ENCODE peak calls at places on chromosomes 13 and 19, in five cellular contexts. R is H1, D is GM12878, O is HepG2, S is K562. U is an unnamed sample.
A peak's percentile ranks its signal among the peaks of the same experiment; 100 is the strongest.

GRCh38 chr13:100497394-100497793 is 91.2 kb downstream of the GGACT start:
- DNase-seq in R (no peak), O (no peak), S (peak; percentile 7), D (no peak), U (no peak)

GRCh38 chr13:73136776-73137175 is 78.0 kb downstream of the KLF5 start:
- DNase-seq in S (no peak), R (no peak), D (no peak), O (no peak), U (no peak)

GRCh38 chr13:33033361-33033812 is 17.2 kb downstream of the KL start:
- DNase-seq in O (no peak), R (no peak), D (no peak), S (no peak), U (no peak)

GRCh38 chr13:23796546-23796945 is 92.7 kb downstream of the MIPEP start:
- DNase-seq in D (no peak), O (peak; percentile 34), S (no peak), R (no peak), U (no peak)

GRCh38 chr19:50477751-50478515 is 1.3 kb upstream of the GARIN5A start:
- DNase-seq in R (no peak), S (no peak), O (no peak), D (no peak), U (no peak)

GRCh38 chr19:16337809-16338469 is 13.3 kb downstream of the KLF2 start:
- DNase-seq in D (no peak), O (no peak), S (no peak), R (no peak), U (no peak)

GRCh38 chr19:31666126-31666525 is 316.9 kb upstream of the TSHZ3 start:
- DNase-seq in S (no peak), O (no peak), D (no peak), R (no peak), U (no peak)

GRCh38 chr13:109783447-109783814 is 3.0 kb downstream of the IRS2 start:
- DNase-seq in D (no peak), O (no peak), S (no peak), R (no peak), U (peak; percentile 65)

GRCh38 chr13:112874751-112875300 is 94.2 kb upstream of the MCF2L start:
- DNase-seq in S (no peak), O (no peak), R (no peak), D (no peak), U (no peak)

GRCh38 chr19:1122972-1123363 is 19.2 kb downstream of the GPX4 start:
- DNase-seq in O (peak; percentile 29), D (no peak), S (peak; percentile 99), R (no peak), U (peak; percentile 99)

GRCh38 chr19:1123885-1124677 is 20.3 kb downstream of the GPX4 start:
- DNase-seq in O (no peak), R (no peak), S (no peak), D (no peak), U (no peak)

GRCh38 chr19:1122021-1122971 is 18.5 kb downstream of the GPX4 start:
- DNase-seq in O (no peak), R (no peak), D (no peak), S (no peak), U (no peak)

GRCh38 chr19:1121395-1121794 is 17.6 kb downstream of the GPX4 start:
- DNase-seq in S (no peak), D (no peak), R (no peak), O (no peak), U (no peak)

GRCh38 chr19:1123381-1123780 is 19.6 kb downstream of the GPX4 start:
- DNase-seq in D (no peak), O (no peak), R (no peak), S (no peak), U (no peak)
- TF ChIP-seq GABPA in D (no peak), O (no peak), R (no peak), S (no peak), U (no peak)

DNA sequence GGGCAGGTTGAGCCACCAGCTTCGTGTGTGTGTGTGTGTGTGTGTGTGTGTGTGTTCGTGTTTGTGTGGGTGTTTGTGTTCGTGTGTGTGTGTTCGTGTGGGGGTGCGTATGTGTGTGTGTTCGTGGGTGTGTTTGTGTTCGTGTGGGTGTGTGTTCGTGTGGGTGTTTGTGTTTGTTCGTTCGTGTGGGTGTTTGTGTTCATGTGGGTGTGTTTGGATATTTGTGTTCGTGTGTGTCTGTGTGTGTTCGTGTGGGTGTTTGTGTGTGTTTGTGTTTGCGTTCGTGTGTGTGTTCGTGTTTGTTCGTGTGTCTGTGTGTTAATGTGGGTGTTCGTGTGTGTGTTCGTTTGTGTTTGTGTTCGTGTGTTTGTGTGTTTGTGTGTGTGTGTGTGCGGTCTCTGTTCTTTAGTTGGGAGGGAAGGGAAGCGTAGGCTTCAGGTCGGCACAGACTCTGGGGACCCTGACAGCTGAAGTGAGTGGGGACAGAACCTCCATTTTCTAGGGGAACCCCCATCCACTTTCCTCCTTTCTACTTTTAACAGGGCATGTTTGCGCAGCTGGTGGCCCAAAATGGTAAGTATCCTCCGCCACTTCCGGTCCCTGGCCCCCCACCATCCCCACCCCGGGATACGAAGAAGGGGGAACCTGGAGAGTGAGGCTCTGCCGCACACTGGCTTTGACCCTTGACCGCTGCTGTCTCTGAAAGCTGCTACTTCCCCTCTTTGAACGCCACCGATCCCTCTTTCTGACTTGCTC is 1.6 kb downstream of the TNFSF9 start:
- DNase-seq in R (no peak), D (no peak), S (peak; percentile 74), O (no peak), U (no peak)
- TF ChIP-seq YY1 in R (no peak), D (peak; percentile 91), S (no peak), O (no peak), U (no peak)

GRCh38 chr13:60347174-60347573 is 49.8 kb upstream of the TDRD3 start:
- DNase-seq in R (no peak), O (no peak), D (no peak), S (no peak), U (no peak)

GRCh38 chr13:60351326-60351725 is 45.7 kb upstream of the TDRD3 start:
- DNase-seq in S (no peak), R (no peak), O (no peak), D (no peak), U (peak; percentile 6)

GRCh38 chr13:60351816-60352215 is 45.2 kb upstream of the TDRD3 start:
- DNase-seq in O (no peak), R (no peak), S (no peak), D (no peak), U (no peak)

GRCh38 chr13:60343978-60344377 is 53.0 kb upstream of the TDRD3 start:
- DNase-seq in S (no peak), R (no peak), O (no peak), D (no peak), U (no peak)

GRCh38 chr13:60348097-60348496 is 48.9 kb upstream of the TDRD3 start:
- DNase-seq in O (no peak), R (no peak), S (no peak), D (no peak), U (no peak)
- TF ChIP-seq CHD2 in O (no peak), R (no peak), S (no peak), D (no peak), U (no peak)

DNA sequence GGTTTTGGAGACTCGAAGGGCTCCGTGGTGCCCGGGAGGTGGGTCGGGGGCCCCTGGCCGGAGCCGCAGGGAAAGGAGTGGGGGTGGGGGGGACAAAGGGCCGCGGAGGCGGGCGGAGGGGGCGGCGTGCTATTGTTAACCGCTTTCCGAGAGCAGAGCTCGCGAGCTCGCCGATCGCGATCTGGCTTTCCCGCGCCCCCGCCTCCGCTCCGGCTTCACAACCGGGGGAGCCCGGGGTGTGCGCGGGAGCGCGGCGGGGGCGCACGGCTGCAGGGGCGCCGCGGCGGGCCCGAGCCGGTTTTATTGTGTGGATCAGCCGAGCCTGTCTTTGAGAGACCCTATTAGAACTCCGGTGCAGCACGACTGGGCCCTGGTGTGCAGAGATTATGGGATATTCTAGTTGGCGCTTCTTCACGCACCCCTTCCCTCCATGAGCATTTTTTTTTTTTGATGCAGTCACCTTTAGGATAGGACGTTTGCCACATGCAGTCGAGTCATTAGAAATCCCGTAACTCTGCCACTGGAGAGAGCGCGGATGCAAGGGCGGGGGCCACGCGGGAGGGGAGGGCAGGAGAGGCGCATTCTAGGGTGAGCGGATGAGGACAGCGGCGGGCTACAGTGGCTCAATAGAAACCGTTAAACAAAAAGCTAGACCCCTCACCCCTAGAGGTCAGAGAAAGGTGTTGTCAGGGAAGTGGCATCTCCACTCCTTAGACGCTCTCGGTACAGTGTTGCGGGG is 3.6 kb downstream of the FGF9 start:
- DNase-seq in D (no peak), O (no peak), R (no peak), S (peak; percentile 13), U (peak; percentile 42)
- TF ChIP-seq GABPA in D (no peak), O (no peak), R (no peak), S (no peak), U (no peak)

GRCh38 chr19:42306646-42307045 is 4.2 kb upstream of the PAFAH1B3 start:
- DNase-seq in S (peak; percentile 51), O (no peak), R (no peak), D (no peak), U (no peak)
- TF ChIP-seq YY1 in S (no peak), O (no peak), R (no peak), D (no peak), U (no peak)